ENCODE peak calls at places on chromosomes 4 and X, in ten cellular contexts. R is sciatic nerve; F is islet precursor cell; N is naive thymus-derived CD8-positive, alpha-beta T cell; C is lower leg skin; Z is GM03348; B is activated naive CD4-positive, alpha-beta T cell treated with anti-CD3 and anti-CD28 coated beads, Interleukin-2, amount 10 ng/mL, durations not matched to agents 7 days and 5 days; S is activated T-cell treated with anti-CD3 and anti-CD28 coated beads, Interleukin-2, amount 50 U/mL, for 4 hours; I is OCI-M1; H is amygdala. W is an unnamed sample.

GRCh38 chrX:132401935-132402334 is 86.9 kb downstream of the MBNL3 start:
- DNase-seq in R (no peak), H (no peak), I (no peak), S (no peak), C (no peak), N (no peak), B (no peak), Z (no peak), F (no peak), W (no peak)

GRCh38 chr4:113837397-113837796 is 75.9 kb upstream of the CAMK2D start:
- DNase-seq in C (no peak), S (no peak), R (no peak), I (peak), H (no peak), F (no peak), N (no peak), Z (peak), B (no peak), W (no peak)

GRCh38 chr4:6277139-6277802 is 7.6 kb downstream of the WFS1 start:
- DNase-seq in F (no peak), N (no peak), I (no peak), Z (no peak), B (no peak), S (no peak), C (no peak), H (no peak), R (no peak), W (no peak)

GRCh38 chr4:165328708-165329107 is 1.2 kb downstream of the MSMO1 start:
- DNase-seq in H (no peak), I (peak), F (no peak), N (no peak), R (no peak), B (no peak), C (no peak), S (no peak), Z (no peak), W (no peak)

GRCh38 chr4:159606835-159607234 is 504.0 kb downstream of the RAPGEF2 start:
- DNase-seq in F (no peak), C (no peak), Z (no peak), I (no peak), H (no peak), R (no peak), N (no peak), B (no peak), S (no peak), W (no peak)

GRCh38 chr4:77028241-77028640 is 47.5 kb downstream of the CCNI start:
- DNase-seq in R (no peak), N (peak), H (no peak), B (no peak), I (no peak), F (no peak), Z (no peak), C (no peak), S (no peak), W (no peak)

GRCh38 chr4:8641931-8642650 is 49.5 kb downstream of the CPZ start:
- DNase-seq in N (no peak), R (peak), Z (no peak), H (no peak), F (no peak), S (no peak), B (no peak), C (no peak), I (no peak), W (no peak)

GRCh38 chr4:116551798-116552197 is 533.6 kb downstream of the TRAM1L1 start:
- DNase-seq in C (no peak), R (no peak), N (no peak), F (no peak), S (no peak), B (no peak), I (peak), H (no peak), Z (no peak), W (no peak)

GRCh38 chr4:39341075-39341725 is 25.0 kb downstream of the RFC1 start:
- DNase-seq in H (no peak), F (no peak), S (no peak), I (no peak), C (no peak), B (no peak), Z (no peak), R (no peak), N (no peak), W (no peak)

GRCh38 chr4:11799182-11799581 is 370.5 kb upstream of the HS3ST1 start:
- DNase-seq in C (no peak), F (no peak), R (no peak), N (no peak), Z (no peak), I (no peak), S (no peak), B (no peak), H (no peak), W (no peak)

GRCh38 chrX:145609951-145610511 is 207.6 kb upstream of the SLITRK2 start:
- DNase-seq in C (no peak), R (no peak), H (no peak), F (no peak), I (no peak), N (no peak), Z (no peak), S (no peak), B (no peak), W (no peak)

GRCh38 chr4:148445903-148446261 is 3.7 kb upstream of the NR3C2 start:
- DNase-seq in B (no peak), H (no peak), R (no peak), Z (no peak), N (no peak), I (no peak), S (no peak), F (no peak), C (no peak), W (peak)

GRCh38 chr4:140238353-140239041 is 84.5 kb upstream of the MAML3 start:
- DNase-seq in S (no peak), H (peak), R (peak), I (peak), Z (peak), N (no peak), C (peak), B (no peak), F (peak), W (peak)

W was measured in ELF-1.